ENCODE peak calls at places on chromosomes 11 and 22, in six cellular contexts. P is fibroblast of mammary gland, G is GM06990, U is adrenal gland, Y is stomach, F is BJ. E is an unnamed sample.

GRCh38 chr11:112526699-112527410 is 266.2 kb upstream of the PLET1 start:
- DNase-seq in P (peak; percentile 2), G (no peak), U (no peak), Y (no peak), F (no peak), E (peak; percentile 54)

GRCh38 chr11:23406131-23406819 is 546.0 kb upstream of the CCDC179 start:
- DNase-seq in P (no peak), G (no peak), U (no peak), Y (no peak), F (no peak), E (no peak)

GRCh38 chr11:62012451-62013265 is 45.2 kb upstream of the FTH1 start:
- DNase-seq in P (peak; percentile 54), G (no peak), U (peak; percentile 63), Y (no peak), F (no peak), E (peak; percentile 52)

GRCh38 chr11:22471405-22471804 is 133.2 kb downstream of the SLC17A6 start:
- DNase-seq in P (no peak), G (no peak), U (no peak), Y (no peak), F (no peak), E (no peak)

GRCh38 chr11:132448334-132448995 is 1078.0 kb downstream of the NTM start:
- DNase-seq in P (no peak), G (no peak), U (no peak), Y (no peak), F (no peak), E (peak; percentile 86)

GRCh38 chr11:67119577-67120391 is 721 bp downstream of the KDM2A start:
- DNase-seq in P (no peak), G (peak; percentile 44), U (peak; percentile 27), Y (no peak), F (no peak), E (no peak)

GRCh38 chr22:37161442-37161841 is 11.7 kb upstream of the IL2RB start:
- DNase-seq in P (peak; percentile 26), G (peak; percentile 54), U (no peak), Y (no peak), F (no peak), E (no peak)

GRCh38 chr11:130555251-130555841 is 106.9 kb downstream of the ADAMTS15 start:
- DNase-seq in P (peak; percentile 22), G (no peak), U (no peak), Y (peak; percentile 79), F (no peak), E (peak; percentile 79)

GRCh38 chr22:44500623-44501022 is 2.6 kb upstream of the RTL6 start:
- DNase-seq in P (no peak), G (no peak), U (no peak), Y (no peak), F (no peak), E (no peak)

GRCh38 chr11:10023202-10023601 is 270.8 kb downstream of the SBF2 start:
- DNase-seq in P (no peak), G (no peak), U (no peak), Y (no peak), F (no peak), E (peak; percentile 21)

GRCh38 chr22:39360242-39360641 is 10.5 kb downstream of the SYNGR1 start:
- DNase-seq in P (no peak), G (no peak), U (no peak), Y (no peak), F (no peak), E (no peak)

GRCh38 chr11:64765841-64766682 is 6.3 kb upstream of the PYGM start:
- DNase-seq in P (no peak), G (no peak), U (peak; percentile 62), Y (no peak), F (no peak), E (no peak)

GRCh38 chr11:36455658-36456111 is 54.4 kb downstream of the TRAF6 start:
- DNase-seq in P (peak; percentile 97), G (no peak), U (peak; percentile 78), Y (peak; percentile 36), F (peak; percentile 99), E (peak; percentile 100)

GRCh38 chr11:128841461-128842072 is 25.5 kb downstream of the KCNJ1 start:
- DNase-seq in P (no peak), G (peak; percentile 58), U (no peak), Y (no peak), F (no peak), E (no peak)

GRCh38 chr11:6200975-6201374 is 2.0 kb downstream of the OR52W1 start:
- DNase-seq in P (no peak), G (no peak), U (peak; percentile 35), Y (peak; percentile 47), F (no peak), E (peak; percentile 30)

GRCh38 chr11:91998466-91998865 is 226.2 kb upstream of the FAT3 start:
- DNase-seq in P (no peak), G (no peak), U (no peak), Y (no peak), F (no peak), E (no peak)

GRCh38 chr11:57340228-57340627 is 2.1 kb downstream of the P2RX3 start:
- DNase-seq in P (peak; percentile 42), G (no peak), U (no peak), Y (no peak), F (no peak), E (peak; percentile 20)

GRCh38 chr11:32809313-32809712 is 14.9 kb upstream of the CCDC73 start:
- DNase-seq in P (peak; percentile 76), G (peak; percentile 22), U (peak; percentile 72), Y (peak; percentile 73), F (peak; percentile 18), E (peak; percentile 70)

GRCh38 chr22:36461665-36462474 is 19.6 kb downstream of the TXN2 start:
- DNase-seq in P (peak; percentile 58), G (no peak), U (peak; percentile 66), Y (no peak), F (no peak), E (peak; percentile 92)

GRCh38 chr11:107756553-107756952 is 44.7 kb upstream of the SLN start:
- DNase-seq in P (no peak), G (no peak), U (no peak), Y (no peak), F (no peak), E (no peak)

GRCh38 chr11:78551066-78551465 is 23.6 kb downstream of the NARS2 start:
- DNase-seq in P (no peak), G (no peak), U (no peak), Y (no peak), F (no peak), E (no peak)
- H3K4me3 ChIP-seq in P (no peak overlapping the region), G (no peak overlapping the region), U (no peak overlapping the region), Y (no peak overlapping the region), F (no peak overlapping the region), E (no peak overlapping the region)

DNA sequence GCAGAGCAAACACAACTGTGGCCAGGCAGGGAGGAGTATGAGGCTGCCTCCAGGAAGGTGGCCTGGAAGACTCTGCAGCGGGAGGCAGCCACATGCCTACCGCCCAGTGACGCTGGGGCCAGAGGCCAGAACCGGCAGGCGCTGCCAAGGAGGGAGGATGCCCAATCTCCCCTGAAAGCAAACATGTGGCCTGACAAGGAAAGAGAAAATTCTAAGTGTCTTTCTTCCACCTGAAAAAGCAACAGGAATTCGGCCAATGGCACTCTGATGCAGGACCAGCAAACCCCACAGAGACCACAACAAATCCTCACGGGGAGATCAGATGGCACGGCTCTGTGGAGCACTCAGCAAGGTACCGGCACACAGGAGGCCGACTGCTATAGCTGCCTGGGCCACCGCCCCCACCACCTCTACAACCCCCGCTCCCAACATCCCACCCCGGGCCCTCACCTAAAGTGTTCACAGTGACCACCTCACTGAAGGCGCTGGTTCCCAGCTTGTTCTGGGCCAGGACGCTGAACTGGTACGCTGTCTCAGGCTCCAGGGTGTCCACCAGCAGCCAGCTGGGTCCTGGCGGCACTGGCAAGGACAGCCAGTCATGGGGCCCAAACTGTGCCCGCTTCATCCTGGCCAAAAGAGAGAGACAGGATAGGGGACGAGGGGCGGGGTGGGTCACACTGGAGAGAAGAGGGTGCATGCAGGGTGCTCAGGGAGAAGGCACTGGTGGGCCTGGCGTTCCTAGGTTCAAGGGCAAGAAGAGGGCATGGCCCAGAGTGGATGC is 30.1 kb downstream of the IGSF9B start:
- DNase-seq in P (no peak), G (no peak), U (no peak), Y (no peak), F (no peak), E (no peak)
- TF ChIP-seq CTCF in P (no peak), G (no peak), U (no peak), Y (no peak), F (no peak), E (no peak)

GRCh38 chr22:22893891-22894739 is 6.5 kb downstream of the IGLL5 start:
- DNase-seq in P (no peak), G (no peak), U (no peak), Y (no peak), F (no peak), E (no peak)
- H3K4me3 ChIP-seq in P (no peak overlapping the region), G (peak overlapping the region; percentile 48), U (no peak overlapping the region), Y (no peak overlapping the region), F (no peak overlapping the region), E (no peak overlapping the region)

GRCh38 chr11:14378171-14378570 is 19.2 kb upstream of the RRAS2 start:
- DNase-seq in P (no peak), G (no peak), U (no peak), Y (no peak), F (no peak), E (no peak)

GRCh38 chr11:14381968-14382367 is 23.0 kb upstream of the RRAS2 start:
- DNase-seq in P (no peak), G (no peak), U (no peak), Y (no peak), F (no peak), E (no peak)

GRCh38 chr11:14384338-14384737 is 25.4 kb upstream of the RRAS2 start:
- DNase-seq in P (peak; percentile 92), G (no peak), U (no peak), Y (no peak), F (no peak), E (peak; percentile 94)

GRCh38 chr11:14380125-14380936 is 21.3 kb upstream of the RRAS2 start:
- DNase-seq in P (no peak), G (no peak), U (no peak), Y (no peak), F (no peak), E (no peak)

GRCh38 chr11:14380947-14381555 is 22.1 kb upstream of the RRAS2 start:
- DNase-seq in P (no peak), G (peak; percentile 65), U (peak; percentile 79), Y (peak; percentile 83), F (no peak), E (peak; percentile 63)
- TF ChIP-seq CTCF in P (no peak), G (no peak), U (no peak), Y (no peak), F (no peak), E (no peak)

DNA sequence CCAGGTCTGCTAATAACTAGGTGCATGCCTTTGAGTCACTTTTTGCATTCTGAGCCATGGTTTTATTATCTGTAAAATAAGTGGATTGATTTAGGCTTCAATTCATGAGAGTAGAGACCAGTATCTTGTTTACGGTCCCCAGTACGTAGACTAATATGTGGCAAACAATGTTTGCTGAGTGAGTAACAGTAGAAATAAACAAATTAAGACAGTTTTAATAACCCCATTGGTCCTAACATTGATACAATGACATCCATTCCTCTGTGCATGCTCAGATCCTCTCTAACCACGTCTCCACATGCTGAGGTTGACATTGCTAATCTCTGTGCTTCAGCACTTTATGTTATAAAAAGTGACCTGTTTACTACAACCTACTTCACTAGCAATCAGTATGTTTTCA is 983 bp downstream of the CCDC34 start:
- DNase-seq in P (no peak), G (no peak), U (no peak), Y (no peak), F (no peak), E (no peak)
- H3K4me3 ChIP-seq in P (peak overlapping the region; percentile 79), G (peak overlapping the region; percentile 93), U (no peak overlapping the region), Y (no peak overlapping the region), F (peak overlapping the region; percentile 62), E (peak overlapping the region; percentile 85)

GRCh38 chr11:124747406-124748099 is 4.5 kb downstream of the VSIG2 start:
- DNase-seq in P (no peak), G (no peak), U (no peak), Y (no peak), F (no peak), E (no peak)
- TF ChIP-seq CTCF in P (no peak), G (no peak), U (no peak), Y (no peak), F (no peak), E (no peak)

GRCh38 chr11:73124796-73125195 is 17.3 kb downstream of the FCHSD2 start:
- DNase-seq in P (no peak), G (no peak), U (no peak), Y (no peak), F (no peak), E (no peak)
- H3K4me3 ChIP-seq in P (no peak overlapping the region), G (no peak overlapping the region), U (no peak overlapping the region), Y (no peak overlapping the region), F (no peak overlapping the region), E (no peak overlapping the region)